ENCODE peak calls at places on chromosomes 6 and 20, in nine cellular contexts. V, U, T, J, Z, G, R, S and D are unnamed samples.

GRCh38 chr20:8218861-8219260 is 86.8 kb downstream of the PLCB1 start:
- DNase-seq in S (peak), U (no peak), R (no peak), J (no peak), Z (no peak), G (no peak), T (no peak), V (no peak), D (no peak)

GRCh38 chr6:139117734-139118133 is 17.1 kb upstream of the HECA start:
- DNase-seq in R (no peak), T (no peak), Z (no peak), V (no peak), J (no peak), S (no peak), G (no peak), U (no peak), D (no peak)

GRCh38 chr6:43776115-43776798 is 6.2 kb downstream of the VEGFA start:
- DNase-seq in S (no peak), Z (no peak), T (no peak), G (no peak), J (no peak), R (peak), V (no peak), U (peak), D (no peak)

GRCh38 chr20:3165473-3166337 is 6.0 kb upstream of the FASTKD5 start:
- DNase-seq in R (peak), S (peak), T (no peak), Z (peak), G (no peak), U (no peak), J (peak), V (no peak), D (no peak)

GRCh38 chr6:106772270-106773142 is 143.1 kb downstream of the QRSL1 start:
- DNase-seq in U (no peak), G (no peak), J (no peak), T (no peak), Z (no peak), S (no peak), V (no peak), R (no peak), D (no peak)

GRCh38 chr6:25068866-25069265 is 133.1 kb upstream of the RIPOR2 start:
- DNase-seq in V (no peak), G (no peak), S (no peak), U (no peak), Z (no peak), T (no peak), R (no peak), J (no peak), D (no peak)

GRCh38 chr6:167757291-167757690 is 69.4 kb upstream of the AFDN start:
- DNase-seq in V (no peak), J (no peak), R (no peak), U (no peak), T (no peak), G (no peak), Z (no peak), S (no peak), D (no peak)

GRCh38 chr6:52595000-52595795 is 18.3 kb upstream of the TRAM2 start:
- DNase-seq in T (no peak), R (no peak), V (no peak), S (peak), J (peak), G (no peak), U (no peak), Z (peak), D (peak)

GRCh38 chr6:38400101-38400500 is 239.6 kb downstream of the BTBD9 start:
- DNase-seq in U (no peak), R (no peak), J (no peak), T (no peak), G (no peak), Z (no peak), S (no peak), V (no peak), D (no peak)

GRCh38 chr6:2858678-2859324 is 17.1 kb upstream of the SERPINB1 start:
- DNase-seq in V (no peak), J (no peak), G (peak), Z (no peak), R (no peak), T (peak), S (no peak), U (no peak), D (no peak)

GRCh38 chr6:84224251-84224650 is 3.2 kb downstream of the CEP162 start:
- DNase-seq in U (no peak), T (no peak), G (no peak), Z (no peak), J (no peak), R (no peak), S (no peak), V (no peak), D (no peak)

GRCh38 chr6:13011612-13012146 is 295.1 kb downstream of the PHACTR1 start:
- DNase-seq in U (no peak), V (no peak), S (no peak), J (no peak), T (no peak), R (no peak), Z (no peak), G (no peak), D (no peak)

GRCh38 chr20:12040261-12040660 is 122.6 kb downstream of the BTBD3 start:
- DNase-seq in S (no peak), U (no peak), V (no peak), R (no peak), T (no peak), J (no peak), Z (no peak), G (no peak), D (no peak)

GRCh38 chr6:99838607-99839006 is 155.4 kb downstream of the MCHR2 start:
- DNase-seq in S (no peak), G (no peak), T (no peak), U (no peak), J (no peak), Z (no peak), V (no peak), R (no peak), D (peak)

GRCh38 chr6:21337263-21337662 is 256.3 kb upstream of the SOX4 start:
- DNase-seq in R (no peak), Z (no peak), J (no peak), V (no peak), T (no peak), S (no peak), G (no peak), U (no peak), D (no peak)

GRCh38 chr20:33811763-33812672 is 870 bp downstream of the CHMP4B start:
- DNase-seq in Z (peak), U (peak), V (peak), S (peak), J (peak), T (no peak), R (peak), G (no peak), D (no peak)

GRCh38 chr20:23133560-23133998 is 47.5 kb upstream of the CD93 start:
- DNase-seq in Z (no peak), G (no peak), T (no peak), R (no peak), S (no peak), U (no peak), V (no peak), J (no peak), D (no peak)

GRCh38 chr6:127468936-127469335 is 9.7 kb upstream of the KIAA0408 start:
- DNase-seq in Z (no peak), G (no peak), S (no peak), R (no peak), T (no peak), U (no peak), J (no peak), V (no peak), D (no peak)

GRCh38 chr20:44396369-44396768 is 40.9 kb downstream of the HNF4A start:
- DNase-seq in S (no peak), J (no peak), V (no peak), T (no peak), Z (no peak), R (no peak), G (no peak), U (no peak), D (no peak)

GRCh38 chr20:50371878-50372769 is 138.1 kb upstream of the PTPN1 start:
- DNase-seq in V (no peak), Z (no peak), T (no peak), G (no peak), S (peak), U (no peak), R (no peak), J (no peak), D (no peak)

GRCh38 chr6:15308445-15309213 is 62.8 kb downstream of the JARID2 start:
- DNase-seq in U (no peak), S (peak), J (no peak), R (no peak), G (no peak), V (no peak), Z (no peak), T (no peak), D (no peak)

GRCh38 chr20:61630816-61631215 is 378.8 kb downstream of the CDH4 start:
- DNase-seq in T (no peak), V (no peak), G (no peak), R (peak), J (no peak), S (no peak), U (no peak), Z (no peak), D (no peak)

GRCh38 chr20:12882832-12883506 is 125.8 kb upstream of the SPTLC3 start:
- DNase-seq in T (no peak), J (no peak), U (no peak), S (peak), V (no peak), Z (no peak), R (no peak), G (no peak), D (no peak)

GRCh38 chr6:5112065-5112799 is 27.1 kb downstream of the PPP1R3G start:
- DNase-seq in R (no peak), U (no peak), G (no peak), Z (no peak), J (no peak), V (no peak), S (peak), T (no peak), D (no peak)

GRCh38 chr6:110933913-110934312 is 24.6 kb upstream of the GTF3C6 start:
- DNase-seq in U (no peak), S (no peak), T (no peak), G (no peak), J (no peak), R (no peak), V (no peak), Z (no peak), D (no peak)

GRCh38 chr6:99412065-99412464 is 13.0 kb downstream of the PNISR start:
- DNase-seq in R (no peak), S (no peak), U (no peak), V (no peak), Z (no peak), J (no peak), G (no peak), T (no peak), D (no peak)

GRCh38 chr6:35804996-35805736 is at the start of gene LHFPL5:
- DNase-seq in T (peak), J (no peak), S (no peak), G (peak), V (no peak), Z (peak), R (peak), U (no peak), D (peak)

GRCh38 chr20:63005862-63006564 is 751 bp downstream of the BHLHE23 start:
- DNase-seq in R (no peak), U (no peak), Z (no peak), J (no peak), V (no peak), S (peak), G (no peak), T (no peak), D (peak)

GRCh38 chr20:62040933-62041332 is 24.7 kb downstream of the TAF4 start:
- DNase-seq in V (no peak), Z (no peak), S (no peak), G (no peak), J (no peak), T (no peak), U (no peak), R (peak), D (no peak)

GRCh38 chr6:1536526-1537429 is 72.9 kb upstream of the FOXC1 start:
- DNase-seq in J (no peak), V (no peak), Z (no peak), U (no peak), S (no peak), G (no peak), T (no peak), R (no peak), D (no peak)

GRCh38 chr6:156774872-156775405 is 2.2 kb upstream of the ARID1B start:
- DNase-seq in S (no peak), V (no peak), R (no peak), T (no peak), U (no peak), J (no peak), G (no peak), Z (no peak), D (no peak)

GRCh38 chr6:37691904-37692806 is 5.5 kb downstream of the MDGA1 start:
- DNase-seq in V (no peak), U (peak), J (peak), R (peak), Z (peak), G (peak), S (peak), T (peak), D (peak)

GRCh38 chr6:47275640-47276039 is 34.1 kb downstream of the TNFRSF21 start:
- DNase-seq in V (no peak), R (no peak), U (no peak), J (no peak), S (no peak), G (no peak), Z (no peak), T (no peak), D (no peak)

DNA sequence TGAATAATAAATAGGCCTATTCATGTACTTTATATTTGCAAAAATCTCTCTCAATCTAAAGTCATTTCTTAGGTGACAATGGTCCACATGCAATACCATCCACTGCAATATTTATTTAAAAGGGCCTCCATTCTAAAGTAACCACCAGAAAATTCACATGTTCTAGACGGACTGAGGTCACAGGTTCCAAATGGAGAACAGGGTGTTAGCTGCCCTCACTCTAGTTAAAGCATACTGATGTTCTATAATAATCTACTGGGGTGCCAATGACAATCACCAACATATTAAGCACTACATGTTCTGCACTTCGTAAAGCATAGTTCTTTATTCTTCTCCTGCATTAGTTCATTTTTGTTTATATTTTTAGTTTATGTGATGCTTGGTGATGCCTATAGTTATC is 1.2 kb downstream of the HBS1L start:
- DNase-seq in S (no peak), Z (no peak), G (no peak), U (no peak), T (no peak), J (no peak), R (no peak), V (no peak), D (no peak)
- H3K27ac ChIP-seq in S (no peak), Z (no peak), G (peak), U (no peak), T (no peak), J (no peak), R (no peak), V (no peak), D (no peak)

GRCh38 chr20:1468117-1468624 is 1.5 kb upstream of the NSFL1C start:
- DNase-seq in G (no peak), U (no peak), T (no peak), Z (no peak), S (no peak), R (no peak), J (no peak), V (no peak), D (no peak)

GRCh38 chr20:1467082-1467354 is 369 bp upstream of the NSFL1C start:
- DNase-seq in R (no peak), U (no peak), G (no peak), V (no peak), T (no peak), J (no peak), Z (no peak), S (no peak), D (no peak)

GRCh38 chr20:1469306-1469905 is 2.8 kb upstream of the NSFL1C start:
- DNase-seq in T (no peak), S (no peak), J (no peak), R (no peak), Z (no peak), U (no peak), G (no peak), V (no peak), D (no peak)

GRCh38 chr20:1466211-1467081 is at the start of gene NSFL1C:
- DNase-seq in Z (peak), G (peak), R (peak), T (peak), J (peak), U (peak), S (peak), V (peak), D (peak)

GRCh38 chr20:1467355-1468116 is 887 bp upstream of the NSFL1C start:
- DNase-seq in U (no peak), R (no peak), S (no peak), Z (no peak), J (peak), G (no peak), T (no peak), V (no peak), D (peak)
- H3K27ac ChIP-seq in U (peak), R (no peak), S (no peak), Z (peak), J (peak), G (peak), T (peak), V (peak), D (no peak)

DNA sequence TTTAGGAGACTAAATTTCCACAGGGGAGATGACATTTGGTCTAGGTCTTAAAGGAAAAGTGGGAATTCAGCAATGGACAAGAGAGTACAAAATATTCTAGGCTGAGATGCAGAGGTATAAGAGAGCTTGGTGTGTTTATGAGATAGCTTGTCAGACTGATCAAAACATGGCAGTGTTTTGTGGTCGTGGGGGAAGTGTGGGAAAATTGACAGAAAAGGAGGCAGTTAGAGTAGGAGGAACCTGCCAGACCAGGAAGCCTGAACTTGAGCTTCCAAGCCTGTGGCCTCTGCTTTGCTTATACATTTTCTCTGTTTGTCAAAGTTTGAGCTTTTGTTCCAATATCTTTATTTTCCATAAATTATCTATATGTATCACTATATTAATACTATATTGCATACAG is 69.5 kb upstream of the MAP3K7 start:
- DNase-seq in V (no peak), G (no peak), J (no peak), Z (no peak), U (no peak), T (no peak), S (no peak), R (no peak), D (no peak)
- H3K27ac ChIP-seq in V (no peak), G (no peak), J (no peak), Z (no peak), U (no peak), T (no peak), S (no peak), R (no peak), D (no peak)

DNA sequence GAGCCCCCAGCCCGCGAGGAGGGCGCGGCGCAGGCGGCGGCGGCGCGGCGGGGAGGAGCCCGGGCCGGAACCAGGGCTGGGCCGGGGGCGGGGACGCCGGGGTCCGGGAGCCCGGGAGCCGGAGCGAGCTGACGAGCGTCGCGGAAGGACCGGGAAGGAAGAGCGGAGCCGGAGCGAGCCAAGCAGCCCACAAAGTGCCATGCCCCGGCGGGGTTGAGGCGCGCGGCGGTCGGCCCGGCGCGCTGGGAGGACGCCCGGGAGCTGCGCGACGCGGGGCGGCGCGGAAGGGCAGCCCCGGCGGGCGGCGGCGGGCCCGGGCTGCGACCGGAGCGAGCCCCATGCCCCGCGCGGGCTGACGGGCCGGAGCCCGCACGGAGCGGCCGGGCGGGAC is 289 bp downstream of the FOXP4 start:
- DNase-seq in S (no peak), U (no peak), V (no peak), T (peak), G (no peak), Z (no peak), R (no peak), J (no peak), D (no peak)
- H3K27ac ChIP-seq in S (peak), U (peak), V (peak), T (no peak), G (no peak), Z (peak), R (peak), J (no peak), D (no peak)

DNA sequence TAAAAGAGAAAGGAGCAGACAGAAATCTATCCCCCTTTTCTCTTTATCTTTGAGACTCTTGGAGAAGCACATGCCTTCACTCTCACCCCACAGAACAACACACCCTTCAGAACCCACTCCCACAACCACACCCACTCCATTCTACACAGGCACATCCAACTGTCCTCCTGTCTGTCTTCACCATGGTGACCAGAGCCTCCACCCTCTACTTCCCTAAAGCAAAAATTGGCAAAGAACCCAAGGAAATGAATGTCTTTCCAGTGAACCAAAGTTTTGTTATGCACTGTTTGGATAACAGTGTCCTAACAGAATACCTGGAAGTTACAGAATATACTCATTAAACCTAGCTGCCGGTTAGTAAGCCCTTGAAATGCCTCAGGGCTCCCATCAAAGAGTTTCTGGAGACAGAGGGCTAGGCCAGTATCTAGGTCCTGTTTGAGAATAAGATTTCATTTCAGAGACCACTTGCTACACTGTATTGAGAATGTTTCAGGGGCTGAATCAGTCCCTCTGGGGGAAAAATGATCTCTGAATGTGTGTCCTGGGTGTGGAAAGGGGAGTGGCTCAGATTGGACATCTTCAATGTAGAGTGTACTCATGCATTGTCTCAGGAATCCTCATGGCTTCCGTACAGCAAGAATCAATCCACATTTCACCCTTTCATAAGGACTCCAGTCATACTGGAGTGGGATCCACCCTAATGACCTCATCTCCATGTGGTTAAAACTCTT is 101.1 kb downstream of the LY86 start:
- DNase-seq in J (no peak), Z (no peak), T (no peak), U (no peak), R (no peak), S (peak), G (no peak), V (no peak), D (no peak)
- H3K27ac ChIP-seq in J (peak), Z (peak), T (no peak), U (peak), R (no peak), S (no peak), G (no peak), V (peak), D (no peak)